ENCODE peak calls at places on chromosome 15, in five cellular contexts. One of them, this sample, is unnamed. For H3K4me1, the result is how much of the 10 kb centered on the place peaks cover.

GRCh38 chr15:32998182-32998581 is 196.3 kb downstream of the FMN1 start:
- DNase-seq in heart right ventricle: no peak
- DNase-seq in stomach: no peak
- DNase-seq in mammary epithelial cell: no peak
- DNase-seq in sigmoid colon: no peak
- DNase-seq in this sample: no peak

GRCh38 chr15:75775296-75776074 is 62.8 kb upstream of the CSPG4 start:
- DNase-seq in stomach: no peak
- DNase-seq in heart right ventricle: no peak
- DNase-seq in mammary epithelial cell: no peak
- DNase-seq in sigmoid colon: no peak
- DNase-seq in this sample: no peak

GRCh38 chr15:29043731-29044485 is 158.1 kb downstream of the APBA2 start:
- DNase-seq in mammary epithelial cell: no peak
- DNase-seq in heart right ventricle: no peak
- DNase-seq in stomach: no peak
- DNase-seq in sigmoid colon: no peak
- DNase-seq in this sample: no peak

GRCh38 chr15:55230953-55231352 is 34.2 kb upstream of the RSL24D1 start:
- DNase-seq in mammary epithelial cell: no peak
- DNase-seq in sigmoid colon: no peak
- DNase-seq in stomach: no peak
- DNase-seq in heart right ventricle: no peak
- DNase-seq in this sample: no peak

GRCh38 chr15:100787567-100787941 is 92.1 kb upstream of the ALDH1A3 start:
- DNase-seq in mammary epithelial cell: no peak
- DNase-seq in heart right ventricle: peak
- DNase-seq in stomach: no peak
- DNase-seq in sigmoid colon: no peak
- DNase-seq in this sample: no peak

GRCh38 chr15:67187351-67187854 is 67.1 kb downstream of the AAGAB start:
- DNase-seq in mammary epithelial cell: no peak
- DNase-seq in sigmoid colon: peak
- DNase-seq in heart right ventricle: no peak
- DNase-seq in stomach: no peak
- DNase-seq in this sample: peak

GRCh38 chr15:92061511-92062200 is 208.1 kb downstream of the SLCO3A1 start:
- DNase-seq in mammary epithelial cell: no peak
- DNase-seq in stomach: no peak
- DNase-seq in heart right ventricle: no peak
- DNase-seq in sigmoid colon: no peak
- DNase-seq in this sample: no peak

GRCh38 chr15:58923696-58924300 is 9.7 kb downstream of the SLTM start:
- DNase-seq in stomach: no peak
- DNase-seq in heart right ventricle: no peak
- DNase-seq in mammary epithelial cell: no peak
- DNase-seq in sigmoid colon: no peak
- DNase-seq in this sample: no peak

GRCh38 chr15:48913141-48913540 is 35.2 kb downstream of the EID1 start:
- DNase-seq in sigmoid colon: no peak
- DNase-seq in heart right ventricle: no peak
- DNase-seq in stomach: no peak
- DNase-seq in mammary epithelial cell: peak
- DNase-seq in this sample: no peak

GRCh38 chr15:82046668-82047492 is 1.1 kb upstream of the MEX3B start:
- DNase-seq in stomach: peak
- DNase-seq in sigmoid colon: peak
- DNase-seq in heart right ventricle: peak
- DNase-seq in mammary epithelial cell: peak
- DNase-seq in this sample: peak

GRCh38 chr15:25247418-25248030 is 191.3 kb downstream of the UBE3A start:
- DNase-seq in stomach: peak
- DNase-seq in sigmoid colon: no peak
- DNase-seq in mammary epithelial cell: no peak
- DNase-seq in heart right ventricle: no peak
- DNase-seq in this sample: no peak

DNA sequence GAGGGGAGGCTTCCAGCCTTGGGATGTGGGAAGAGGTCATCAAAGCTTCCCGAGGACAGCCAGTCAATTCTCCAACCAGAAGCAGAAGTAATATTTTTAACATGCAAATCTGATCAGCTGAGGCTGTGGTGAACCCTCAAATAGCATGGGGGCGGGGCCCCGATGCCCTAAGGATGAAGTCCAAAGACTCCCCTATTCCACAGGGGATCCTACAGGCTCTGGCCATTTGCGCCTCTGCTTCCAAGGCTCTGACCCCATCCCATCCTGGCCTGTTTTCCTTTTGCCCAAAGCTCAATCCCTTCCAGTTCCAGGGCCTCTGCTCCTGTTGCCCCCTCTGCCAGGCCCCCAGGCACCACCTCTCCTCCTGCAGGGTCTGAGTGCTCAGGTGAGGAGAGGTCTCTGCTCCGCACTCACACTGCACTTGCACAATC is 6.7 kb upstream of the CSK start:
- DNase-seq in mammary epithelial cell: no peak
- DNase-seq in stomach: no peak
- DNase-seq in heart right ventricle: no peak
- DNase-seq in sigmoid colon: no peak
- DNase-seq in this sample: no peak
- H3K4me1 ChIP-seq in mammary epithelial cell: under half
- H3K4me1 ChIP-seq in stomach: half or more
- H3K4me1 ChIP-seq in heart right ventricle: under half
- H3K4me1 ChIP-seq in sigmoid colon: under half
- H3K4me1 ChIP-seq in this sample: under half

DNA sequence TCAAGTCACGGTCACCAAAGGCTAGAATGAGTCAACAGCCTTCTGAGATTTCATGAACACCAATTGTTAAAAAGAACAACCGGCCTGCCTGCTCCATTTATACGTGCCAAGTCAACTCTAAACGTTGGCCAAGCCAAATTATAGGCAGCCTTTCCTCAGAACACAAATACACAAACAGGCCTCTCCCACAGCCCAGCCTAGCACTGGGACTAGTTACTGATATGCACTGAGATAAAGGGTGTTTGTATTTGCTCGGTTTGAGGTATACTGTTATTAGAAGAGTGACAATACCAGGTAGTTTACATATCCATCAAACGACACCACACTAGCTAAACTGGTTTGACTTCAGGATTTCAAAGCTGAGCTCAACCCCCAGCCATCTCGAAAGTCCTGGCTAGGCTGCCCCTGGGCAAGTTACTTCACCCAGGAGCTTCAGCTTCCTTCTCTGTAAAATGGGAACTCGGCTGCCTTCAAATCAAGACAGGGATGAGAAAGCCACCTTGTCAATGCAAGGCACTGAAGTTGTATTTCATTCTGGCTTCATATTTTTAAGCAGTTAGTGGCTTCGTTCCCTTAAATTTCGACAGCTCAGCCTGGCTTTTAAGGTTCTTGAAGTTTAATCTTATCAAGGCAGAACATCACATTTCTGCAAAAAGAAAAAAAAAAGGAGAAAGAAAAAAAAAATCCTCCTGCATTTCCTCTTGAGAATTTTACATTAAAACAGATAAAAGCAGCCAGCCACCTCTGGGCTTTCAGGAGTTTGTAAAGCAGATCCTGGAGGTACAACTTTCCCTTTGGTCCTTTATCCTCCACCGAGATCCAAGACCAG is 4.0 kb downstream of the TLE3 start:
- DNase-seq in sigmoid colon: no peak
- DNase-seq in heart right ventricle: no peak
- DNase-seq in mammary epithelial cell: no peak
- DNase-seq in stomach: peak
- DNase-seq in this sample: peak
- H3K4me1 ChIP-seq in sigmoid colon: half or more
- H3K4me1 ChIP-seq in heart right ventricle: half or more
- H3K4me1 ChIP-seq in mammary epithelial cell: under half
- H3K4me1 ChIP-seq in stomach: half or more
- H3K4me1 ChIP-seq in this sample: under half

DNA sequence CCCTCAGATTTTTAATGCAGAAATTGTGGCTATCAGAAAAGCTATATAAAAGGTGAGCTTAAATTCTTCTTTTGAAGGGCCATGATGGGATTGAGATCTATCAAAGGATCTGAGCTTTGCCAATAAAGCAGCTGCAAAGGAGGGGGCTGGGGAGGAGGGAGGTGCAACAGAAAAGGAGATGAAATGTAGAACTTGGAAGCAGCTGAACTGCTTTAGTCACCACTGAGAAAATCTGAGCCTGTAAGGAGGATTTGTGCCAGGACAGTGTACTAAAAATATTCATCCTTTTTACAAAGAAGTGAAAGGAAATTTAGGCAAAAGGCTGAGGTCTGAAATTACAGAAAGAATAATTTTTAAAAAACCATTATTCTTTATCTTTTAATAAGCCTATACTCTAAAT is 10.3 kb downstream of the TSPAN3 start:
- DNase-seq in mammary epithelial cell: no peak
- DNase-seq in heart right ventricle: no peak
- DNase-seq in stomach: no peak
- DNase-seq in sigmoid colon: no peak
- DNase-seq in this sample: no peak
- H3K4me1 ChIP-seq in mammary epithelial cell: under half
- H3K4me1 ChIP-seq in heart right ventricle: under half
- H3K4me1 ChIP-seq in stomach: half or more
- H3K4me1 ChIP-seq in sigmoid colon: under half
- H3K4me1 ChIP-seq in this sample: under half

GRCh38 chr15:35305031-35305555 is 220.0 kb upstream of the NANOGP8 start:
- DNase-seq in stomach: no peak
- DNase-seq in mammary epithelial cell: no peak
- DNase-seq in heart right ventricle: no peak
- DNase-seq in sigmoid colon: no peak
- DNase-seq in this sample: no peak

GRCh38 chr15:35304389-35304788 is 219.3 kb upstream of the NANOGP8 start:
- DNase-seq in sigmoid colon: no peak
- DNase-seq in heart right ventricle: no peak
- DNase-seq in stomach: no peak
- DNase-seq in mammary epithelial cell: no peak
- DNase-seq in this sample: no peak

GRCh38 chr15:35307026-35307425 is 221.9 kb upstream of the NANOGP8 start:
- DNase-seq in stomach: no peak
- DNase-seq in heart right ventricle: no peak
- DNase-seq in sigmoid colon: no peak
- DNase-seq in mammary epithelial cell: no peak
- DNase-seq in this sample: no peak

GRCh38 chr15:35306361-35306981 is 221.4 kb upstream of the NANOGP8 start:
- DNase-seq in heart right ventricle: no peak
- DNase-seq in mammary epithelial cell: peak
- DNase-seq in sigmoid colon: no peak
- DNase-seq in stomach: no peak
- DNase-seq in this sample: no peak

DNA sequence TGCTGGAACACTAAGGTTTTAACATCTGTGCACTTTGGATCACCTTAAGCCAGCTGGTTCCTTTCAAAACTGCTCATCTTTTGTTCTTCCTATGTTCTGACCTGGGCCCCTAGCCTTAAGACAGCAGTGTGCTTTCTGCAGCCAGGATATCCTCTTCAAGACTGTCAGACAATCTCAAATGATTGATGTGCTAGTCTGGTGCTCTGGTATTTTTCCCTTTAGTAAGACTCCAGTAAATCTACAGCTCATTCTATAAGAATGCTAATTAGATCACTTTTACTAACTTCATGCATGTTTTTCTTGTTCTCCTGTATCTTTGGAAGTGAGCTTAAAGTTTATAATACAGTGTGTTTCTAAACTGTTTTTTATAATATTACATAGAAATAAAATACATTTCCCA is 220.8 kb upstream of the NANOGP8 start:
- DNase-seq in sigmoid colon: no peak
- DNase-seq in mammary epithelial cell: peak
- DNase-seq in heart right ventricle: no peak
- DNase-seq in stomach: no peak
- DNase-seq in this sample: no peak
- H3K4me1 ChIP-seq in sigmoid colon: half or more
- H3K4me1 ChIP-seq in mammary epithelial cell: under half
- H3K4me1 ChIP-seq in heart right ventricle: under half
- H3K4me1 ChIP-seq in stomach: under half
- H3K4me1 ChIP-seq in this sample: under half

GRCh38 chr15:79366691-79367090 is 55.8 kb downstream of the TMED3 start:
- DNase-seq in heart right ventricle: no peak
- DNase-seq in sigmoid colon: no peak
- DNase-seq in mammary epithelial cell: no peak
- DNase-seq in stomach: no peak
- DNase-seq in this sample: no peak
- H3K4me1 ChIP-seq in heart right ventricle: under half
- H3K4me1 ChIP-seq in sigmoid colon: under half
- H3K4me1 ChIP-seq in mammary epithelial cell: under half
- H3K4me1 ChIP-seq in stomach: under half
- H3K4me1 ChIP-seq in this sample: under half

This sample was measured in pancreas.